ENCODE peak calls at places on chromosomes 2 and 18, in nine cellular contexts. One of them, this sample, is unnamed.

GRCh38 chr2:173664520-173664919 is 300.7 kb downstream of the SP3 start:
- DNase-seq in right atrium auricular region: no peak
- DNase-seq in AG04450: no peak
- DNase-seq in right lobe of liver: no peak
- DNase-seq in cardiac muscle cell: no peak
- DNase-seq in neural progenitor cell: no peak
- DNase-seq in neural crest cell: no peak
- DNase-seq in ovary: no peak
- DNase-seq in A549: no peak
- DNase-seq in this sample: no peak

GRCh38 chr2:233853883-233854240 is 473 bp downstream of the HJURP start:
- DNase-seq in ovary: no peak
- DNase-seq in right atrium auricular region: no peak
- DNase-seq in cardiac muscle cell: no peak
- DNase-seq in A549: no peak
- DNase-seq in AG04450: no peak
- DNase-seq in neural progenitor cell: no peak
- DNase-seq in neural crest cell: no peak
- DNase-seq in right lobe of liver: no peak
- DNase-seq in this sample: no peak

GRCh38 chr18:58565021-58565420 is 63.9 kb downstream of the ALPK2 start:
- DNase-seq in right atrium auricular region: no peak
- DNase-seq in ovary: no peak
- DNase-seq in neural crest cell: no peak
- DNase-seq in AG04450: no peak
- DNase-seq in A549: no peak
- DNase-seq in neural progenitor cell: no peak
- DNase-seq in cardiac muscle cell: no peak
- DNase-seq in right lobe of liver: no peak
- DNase-seq in this sample: no peak

GRCh38 chr2:99989905-99990304 is 152.5 kb downstream of the AFF3 start:
- DNase-seq in ovary: no peak
- DNase-seq in neural progenitor cell: no peak
- DNase-seq in neural crest cell: no peak
- DNase-seq in A549: no peak
- DNase-seq in right atrium auricular region: no peak
- DNase-seq in cardiac muscle cell: no peak
- DNase-seq in AG04450: no peak
- DNase-seq in right lobe of liver: no peak
- DNase-seq in this sample: no peak

GRCh38 chr2:184346338-184346862 is 251.9 kb upstream of the ZNF804A start:
- DNase-seq in AG04450: no peak
- DNase-seq in cardiac muscle cell: no peak
- DNase-seq in neural progenitor cell: no peak
- DNase-seq in right atrium auricular region: no peak
- DNase-seq in neural crest cell: no peak
- DNase-seq in ovary: no peak
- DNase-seq in right lobe of liver: no peak
- DNase-seq in A549: no peak
- DNase-seq in this sample: no peak

GRCh38 chr18:48697441-48697840 is 158.6 kb downstream of the CTIF start:
- DNase-seq in A549: no peak
- DNase-seq in right lobe of liver: no peak
- DNase-seq in ovary: no peak
- DNase-seq in neural progenitor cell: no peak
- DNase-seq in right atrium auricular region: no peak
- DNase-seq in neural crest cell: no peak
- DNase-seq in AG04450: no peak
- DNase-seq in cardiac muscle cell: no peak
- DNase-seq in this sample: no peak

GRCh38 chr2:239398536-239398935 is 2.3 kb downstream of the HDAC4 start:
- DNase-seq in neural crest cell: no peak
- DNase-seq in cardiac muscle cell: no peak
- DNase-seq in right lobe of liver: peak; percentile 42
- DNase-seq in right atrium auricular region: no peak
- DNase-seq in ovary: no peak
- DNase-seq in A549: no peak
- DNase-seq in neural progenitor cell: peak; percentile 27
- DNase-seq in AG04450: no peak
- DNase-seq in this sample: no peak

GRCh38 chr2:193502363-193503035 is 1307.8 kb upstream of the TMEFF2 start:
- DNase-seq in neural crest cell: peak; percentile 25
- DNase-seq in ovary: no peak
- DNase-seq in cardiac muscle cell: no peak
- DNase-seq in AG04450: no peak
- DNase-seq in right atrium auricular region: no peak
- DNase-seq in neural progenitor cell: peak; percentile 82
- DNase-seq in right lobe of liver: no peak
- DNase-seq in A549: no peak
- DNase-seq in this sample: no peak

DNA sequence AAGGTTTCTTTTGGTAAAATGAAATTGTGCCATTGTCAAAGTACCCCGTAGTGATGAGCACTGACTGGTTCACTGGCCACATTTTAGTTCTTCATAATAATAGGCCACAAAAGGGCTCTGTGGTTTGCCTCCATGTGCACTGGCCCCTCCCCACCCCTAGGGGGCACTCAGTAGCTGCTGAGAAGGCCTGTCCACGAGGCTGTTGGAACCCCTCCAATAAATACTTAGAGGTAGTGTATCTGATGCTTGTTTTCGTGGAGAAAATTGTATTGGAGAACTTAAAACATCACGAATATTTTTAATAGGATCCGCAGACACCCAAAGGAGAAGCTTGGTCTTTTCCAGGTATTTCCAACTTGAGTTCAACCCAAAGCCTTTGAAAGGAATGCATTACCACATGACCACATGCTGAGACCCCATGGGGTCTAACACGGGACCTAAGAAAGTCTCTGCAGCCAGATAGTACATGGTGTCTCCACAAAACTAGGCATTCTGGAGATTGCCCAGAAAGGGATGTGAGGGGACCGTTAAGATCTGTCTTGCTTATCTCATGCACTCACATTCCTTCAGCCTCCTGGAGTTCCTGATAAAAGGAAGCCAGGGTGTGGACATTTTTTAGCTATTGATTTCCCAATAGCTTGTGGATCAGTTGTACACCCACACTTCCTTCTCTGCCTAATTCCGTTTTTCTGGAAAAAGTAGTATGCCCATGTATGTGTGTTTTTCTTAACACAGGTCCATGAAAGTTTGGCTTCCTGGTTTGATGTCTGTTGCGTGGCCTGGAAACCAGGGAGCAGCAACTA is 28.5 kb upstream of the NOSTRIN start:
- DNase-seq in right atrium auricular region: peak; percentile 68
- DNase-seq in AG04450: peak; percentile 24
- DNase-seq in neural progenitor cell: peak; percentile 48
- DNase-seq in ovary: peak; percentile 71
- DNase-seq in cardiac muscle cell: peak; percentile 58
- DNase-seq in neural crest cell: peak; percentile 14
- DNase-seq in right lobe of liver: peak; percentile 81
- DNase-seq in A549: peak; percentile 64
- DNase-seq in this sample: no peak
- TF ChIP-seq CTCF in right atrium auricular region: peak; percentile 51
- TF ChIP-seq CTCF in AG04450: peak; percentile 91
- TF ChIP-seq CTCF in neural progenitor cell: peak; percentile 77
- TF ChIP-seq CTCF in ovary: peak; percentile 55
- TF ChIP-seq CTCF in cardiac muscle cell: peak; percentile 98
- TF ChIP-seq CTCF in neural crest cell: peak; percentile 64
- TF ChIP-seq CTCF in right lobe of liver: peak; percentile 93
- TF ChIP-seq CTCF in A549: peak; percentile 65
- TF ChIP-seq CTCF in this sample: no peak

DNA sequence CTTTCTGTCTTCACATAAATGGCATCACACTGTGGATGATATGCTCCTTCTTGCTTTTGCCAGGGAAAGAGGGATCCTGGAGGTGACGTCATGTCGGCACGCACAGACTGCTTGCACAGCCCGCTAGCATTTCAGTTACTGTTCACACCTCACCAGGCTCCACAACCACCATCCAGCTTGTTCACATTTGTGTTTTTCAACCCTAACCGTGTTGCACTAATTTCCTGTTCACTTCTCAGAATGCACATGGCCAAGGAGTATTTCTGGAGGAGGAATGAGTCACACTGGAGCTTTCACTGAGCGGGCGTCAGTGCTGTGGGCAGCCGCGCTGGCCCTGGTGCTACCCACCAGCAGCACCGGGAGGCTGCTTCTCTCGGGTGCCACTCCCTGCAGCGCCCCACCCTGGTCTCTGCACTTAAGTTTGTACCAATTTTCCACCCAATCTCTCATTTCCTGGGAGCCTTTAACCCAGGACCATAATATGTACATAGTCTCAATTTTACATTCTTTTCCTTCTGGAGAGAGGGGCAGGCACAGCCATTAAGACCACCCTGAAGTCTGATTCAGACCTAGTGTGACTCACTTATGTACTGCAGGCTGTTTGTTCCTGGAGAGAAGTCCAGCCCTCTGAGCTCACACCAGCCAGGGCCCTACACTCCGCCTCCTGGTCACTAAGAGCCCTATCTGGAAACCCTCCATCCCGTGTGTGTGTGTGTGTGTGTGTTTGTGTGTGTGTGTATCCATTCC is 65.1 kb downstream of the MBP start:
- DNase-seq in cardiac muscle cell: no peak
- DNase-seq in ovary: peak; percentile 62
- DNase-seq in AG04450: peak; percentile 64
- DNase-seq in neural crest cell: no peak
- DNase-seq in neural progenitor cell: no peak
- DNase-seq in A549: peak; percentile 93
- DNase-seq in right atrium auricular region: peak; percentile 83
- DNase-seq in right lobe of liver: no peak
- DNase-seq in this sample: peak; percentile 74
- TF ChIP-seq CTCF in cardiac muscle cell: peak; percentile 4
- TF ChIP-seq CTCF in ovary: no peak
- TF ChIP-seq CTCF in AG04450: peak; percentile 17
- TF ChIP-seq CTCF in neural crest cell: no peak
- TF ChIP-seq CTCF in neural progenitor cell: no peak
- TF ChIP-seq CTCF in A549: no peak
- TF ChIP-seq CTCF in right atrium auricular region: no peak
- TF ChIP-seq CTCF in right lobe of liver: no peak
- TF ChIP-seq CTCF in this sample: no peak

GRCh38 chr2:4763009-4763408 is 929.2 kb upstream of the SOX11 start:
- DNase-seq in cardiac muscle cell: peak; percentile 78
- DNase-seq in AG04450: no peak
- DNase-seq in right atrium auricular region: no peak
- DNase-seq in right lobe of liver: no peak
- DNase-seq in ovary: no peak
- DNase-seq in neural crest cell: peak; percentile 54
- DNase-seq in A549: peak; percentile 33
- DNase-seq in neural progenitor cell: peak; percentile 78
- DNase-seq in this sample: no peak
- TF ChIP-seq CTCF in cardiac muscle cell: no peak
- TF ChIP-seq CTCF in AG04450: no peak
- TF ChIP-seq CTCF in right atrium auricular region: no peak
- TF ChIP-seq CTCF in right lobe of liver: no peak
- TF ChIP-seq CTCF in ovary: no peak
- TF ChIP-seq CTCF in neural crest cell: peak; percentile 78
- TF ChIP-seq CTCF in A549: no peak
- TF ChIP-seq CTCF in neural progenitor cell: peak; percentile 87
- TF ChIP-seq CTCF in this sample: no peak

DNA sequence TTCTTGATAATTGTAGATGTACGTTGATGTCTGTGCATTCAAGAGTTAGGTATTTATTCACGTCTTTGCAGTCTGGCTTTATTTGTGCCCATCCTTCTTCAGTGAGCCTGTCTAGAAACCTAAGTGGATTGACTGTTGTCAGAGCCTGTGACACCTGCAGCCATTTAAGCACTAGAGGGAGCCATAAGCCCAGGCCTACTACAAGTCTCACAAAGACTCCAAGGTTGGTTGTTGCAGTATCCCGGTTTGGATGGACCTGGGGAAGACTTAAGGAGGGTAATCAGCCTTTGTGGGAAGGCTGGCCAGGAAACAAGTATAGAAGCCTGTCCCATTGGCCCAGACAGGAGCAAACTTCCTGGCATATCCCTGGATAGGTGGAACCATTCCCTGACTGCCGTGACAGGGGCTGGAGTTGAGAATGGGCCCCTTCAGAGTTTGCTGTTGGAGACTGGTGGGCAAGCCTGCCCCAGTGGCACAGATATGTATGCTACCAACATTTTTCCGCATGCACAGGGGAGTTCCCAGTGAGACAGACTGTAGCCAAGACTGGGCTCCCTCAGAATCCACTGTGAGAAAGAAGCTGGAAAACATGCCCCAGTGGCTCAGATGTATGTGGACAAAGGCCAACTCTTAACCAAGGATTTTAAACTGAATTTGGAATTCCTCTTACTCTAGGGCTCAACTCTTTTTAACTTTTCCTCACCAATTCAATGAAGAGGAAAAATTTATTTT is 9.3 kb upstream of the LRRC30 start:
- DNase-seq in right lobe of liver: peak; percentile 52
- DNase-seq in cardiac muscle cell: peak; percentile 86
- DNase-seq in AG04450: peak; percentile 29
- DNase-seq in right atrium auricular region: no peak
- DNase-seq in neural progenitor cell: peak; percentile 91
- DNase-seq in A549: peak; percentile 79
- DNase-seq in neural crest cell: peak; percentile 52
- DNase-seq in ovary: no peak
- DNase-seq in this sample: no peak
- TF ChIP-seq CTCF in right lobe of liver: peak; percentile 57
- TF ChIP-seq CTCF in cardiac muscle cell: peak; percentile 95
- TF ChIP-seq CTCF in AG04450: peak; percentile 88
- TF ChIP-seq CTCF in right atrium auricular region: peak; percentile 55
- TF ChIP-seq CTCF in neural progenitor cell: peak; percentile 95
- TF ChIP-seq CTCF in A549: peak; percentile 74
- TF ChIP-seq CTCF in neural crest cell: peak; percentile 82
- TF ChIP-seq CTCF in ovary: no peak
- TF ChIP-seq CTCF in this sample: no peak

DNA sequence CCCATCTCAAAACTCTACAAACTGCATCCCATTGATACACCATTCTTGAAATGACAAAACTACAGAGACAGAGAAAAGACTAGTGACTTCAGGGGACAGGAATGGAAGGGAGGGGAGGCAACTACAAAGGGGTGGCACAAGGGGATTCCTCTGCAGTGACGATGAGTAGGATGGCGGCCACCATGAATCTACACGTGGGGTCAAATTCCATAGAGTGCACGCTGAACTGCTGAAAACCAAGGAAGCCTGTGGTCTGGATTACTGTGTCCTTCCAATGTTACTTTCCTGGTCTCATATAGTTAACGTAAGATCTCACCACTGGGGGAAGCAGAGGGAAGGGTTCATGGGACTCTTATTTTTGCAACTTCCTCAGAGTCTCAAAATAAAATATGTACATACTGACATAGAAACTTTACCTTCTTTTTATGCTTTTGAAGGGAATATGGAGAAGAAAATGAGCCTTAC is 23.6 kb downstream of the COX7A2L start:
- DNase-seq in ovary: no peak
- DNase-seq in cardiac muscle cell: no peak
- DNase-seq in neural progenitor cell: no peak
- DNase-seq in AG04450: no peak
- DNase-seq in A549: no peak
- DNase-seq in right atrium auricular region: no peak
- DNase-seq in neural crest cell: no peak
- DNase-seq in right lobe of liver: no peak
- DNase-seq in this sample: no peak
- TF ChIP-seq CTCF in ovary: no peak
- TF ChIP-seq CTCF in cardiac muscle cell: no peak
- TF ChIP-seq CTCF in neural progenitor cell: peak; percentile 26
- TF ChIP-seq CTCF in AG04450: peak; percentile 21
- TF ChIP-seq CTCF in A549: no peak
- TF ChIP-seq CTCF in right atrium auricular region: no peak
- TF ChIP-seq CTCF in neural crest cell: peak; percentile 33
- TF ChIP-seq CTCF in right lobe of liver: no peak
- TF ChIP-seq CTCF in this sample: no peak